ENCODE peak calls at places on chromosomes 5 and 9, in four cellular contexts. One of them, this sample, is unnamed.

GRCh38 chr9:12775963-12776774 is 1.3 kb downstream of the LURAP1L start:
- DNase-seq in NCI-H524: peak
- DNase-seq in neural crest cell: peak
- DNase-seq in stimulated activated CD8-positive, alpha-beta memory T cell treated with anti-CD3 and anti-CD28 coated beads, Interleukin-12 subunit alpha, Interleukin-12 subunit beta, amount 100 ng/mL, for 1 hour: no peak
- DNase-seq in this sample: peak

GRCh38 chr5:168669668-168670378 is 90.7 kb upstream of the PANK3 start:
- DNase-seq in neural crest cell: no peak
- DNase-seq in NCI-H524: no peak
- DNase-seq in stimulated activated CD8-positive, alpha-beta memory T cell treated with anti-CD3 and anti-CD28 coated beads, Interleukin-12 subunit alpha, Interleukin-12 subunit beta, amount 100 ng/mL, for 1 hour: no peak
- DNase-seq in this sample: no peak

GRCh38 chr5:42756630-42757601 is at the start of gene CCDC152:
- DNase-seq in neural crest cell: no peak
- DNase-seq in stimulated activated CD8-positive, alpha-beta memory T cell treated with anti-CD3 and anti-CD28 coated beads, Interleukin-12 subunit alpha, Interleukin-12 subunit beta, amount 100 ng/mL, for 1 hour: peak
- DNase-seq in NCI-H524: no peak
- DNase-seq in this sample: no peak

GRCh38 chr9:122248448-122248865 is 16.2 kb downstream of the RBM18 start:
- DNase-seq in stimulated activated CD8-positive, alpha-beta memory T cell treated with anti-CD3 and anti-CD28 coated beads, Interleukin-12 subunit alpha, Interleukin-12 subunit beta, amount 100 ng/mL, for 1 hour: no peak
- DNase-seq in NCI-H524: no peak
- DNase-seq in neural crest cell: no peak
- DNase-seq in this sample: no peak

GRCh38 chr5:91171322-91171721 is 211.8 kb downstream of the ARRDC3 start:
- DNase-seq in stimulated activated CD8-positive, alpha-beta memory T cell treated with anti-CD3 and anti-CD28 coated beads, Interleukin-12 subunit alpha, Interleukin-12 subunit beta, amount 100 ng/mL, for 1 hour: no peak
- DNase-seq in NCI-H524: no peak
- DNase-seq in neural crest cell: no peak
- DNase-seq in this sample: no peak

GRCh38 chr5:33639478-33639877 is 198.7 kb downstream of the TARS1 start:
- DNase-seq in neural crest cell: no peak
- DNase-seq in NCI-H524: no peak
- DNase-seq in stimulated activated CD8-positive, alpha-beta memory T cell treated with anti-CD3 and anti-CD28 coated beads, Interleukin-12 subunit alpha, Interleukin-12 subunit beta, amount 100 ng/mL, for 1 hour: no peak
- DNase-seq in this sample: no peak

GRCh38 chr5:112121268-112121667 is 297.8 kb downstream of the EPB41L4A start:
- DNase-seq in NCI-H524: no peak
- DNase-seq in stimulated activated CD8-positive, alpha-beta memory T cell treated with anti-CD3 and anti-CD28 coated beads, Interleukin-12 subunit alpha, Interleukin-12 subunit beta, amount 100 ng/mL, for 1 hour: no peak
- DNase-seq in neural crest cell: no peak
- DNase-seq in this sample: no peak

GRCh38 chr5:175591293-175591692 is 66.6 kb upstream of the HRH2 start:
- DNase-seq in neural crest cell: no peak
- DNase-seq in stimulated activated CD8-positive, alpha-beta memory T cell treated with anti-CD3 and anti-CD28 coated beads, Interleukin-12 subunit alpha, Interleukin-12 subunit beta, amount 100 ng/mL, for 1 hour: no peak
- DNase-seq in NCI-H524: no peak
- DNase-seq in this sample: no peak

GRCh38 chr9:134361426-134361825 is 35.2 kb downstream of the RXRA start:
- DNase-seq in stimulated activated CD8-positive, alpha-beta memory T cell treated with anti-CD3 and anti-CD28 coated beads, Interleukin-12 subunit alpha, Interleukin-12 subunit beta, amount 100 ng/mL, for 1 hour: no peak
- DNase-seq in NCI-H524: no peak
- DNase-seq in neural crest cell: no peak
- DNase-seq in this sample: no peak

GRCh38 chr5:28788954-28789353 is 1750.6 kb upstream of the CDH9 start:
- DNase-seq in neural crest cell: no peak
- DNase-seq in NCI-H524: no peak
- DNase-seq in stimulated activated CD8-positive, alpha-beta memory T cell treated with anti-CD3 and anti-CD28 coated beads, Interleukin-12 subunit alpha, Interleukin-12 subunit beta, amount 100 ng/mL, for 1 hour: no peak
- DNase-seq in this sample: peak

GRCh38 chr9:5843450-5844249 is 10.7 kb upstream of the ERMP1 start:
- DNase-seq in neural crest cell: no peak
- DNase-seq in NCI-H524: peak
- DNase-seq in stimulated activated CD8-positive, alpha-beta memory T cell treated with anti-CD3 and anti-CD28 coated beads, Interleukin-12 subunit alpha, Interleukin-12 subunit beta, amount 100 ng/mL, for 1 hour: no peak
- DNase-seq in this sample: peak

This sample was measured in NCI-H526.